ENCODE peak calls at places on chromosomes 3 and 15, in five cellular contexts. N is foreskin fibroblast; A is GM06990; P is stimulated activated effector memory CD8-positive, alpha-beta T cell treated with anti-CD3 and anti-CD28 coated beads, Interleukin-12 subunit alpha, Interleukin-12 subunit beta, amount 100 ng/mL, for 72 hours; X is amniotic epithelial cell. Z is an unnamed sample.
A peak's percentile ranks its signal among the peaks of the same experiment; 100 is the strongest.

GRCh38 chr3:37174532-37175126 is at the start of gene LRRFIP2:
- DNase-seq in N (peak; percentile 56), A (peak; percentile 77), P (no peak), X (peak; percentile 78), Z (peak; percentile 62)

GRCh38 chr15:65730560-65731172 is 61.4 kb downstream of the DENND4A start:
- DNase-seq in N (no peak), A (no peak), P (no peak), X (peak; percentile 19), Z (no peak)

GRCh38 chr3:40309925-40310635 is 573 bp downstream of the EIF1B start:
- DNase-seq in N (no peak), A (peak; percentile 58), P (peak; percentile 85), X (peak; percentile 32), Z (peak; percentile 37)

GRCh38 chr3:52446631-52447511 is 2.0 kb upstream of the SEMA3G start:
- DNase-seq in N (peak; percentile 43), A (peak; percentile 36), P (peak; percentile 92), X (no peak), Z (peak; percentile 61)

GRCh38 chr3:11717768-11718581 is 74.3 kb upstream of the VGLL4 start:
- DNase-seq in N (no peak), A (no peak), P (no peak), X (peak; percentile 55), Z (peak; percentile 41)

GRCh38 chr15:99181544-99181943 is 67.8 kb downstream of the TTC23 start:
- DNase-seq in N (peak; percentile 6), A (no peak), P (no peak), X (peak; percentile 41), Z (no peak)

GRCh38 chr3:197508511-197508910 is 47.3 kb downstream of the BDH1 start:
- DNase-seq in N (no peak), A (no peak), P (no peak), X (no peak), Z (no peak)

GRCh38 chr15:47394410-47394809 is 322.9 kb upstream of the SEMA6D start:
- DNase-seq in N (no peak), A (no peak), P (no peak), X (no peak), Z (no peak)

GRCh38 chr15:70879386-70879785 is 12.8 kb downstream of the THAP10 start:
- DNase-seq in N (peak; percentile 91), A (no peak), P (no peak), X (peak; percentile 26), Z (peak; percentile 77)

GRCh38 chr15:55530861-55531313 is 22.9 kb upstream of the DNAAF4 start:
- DNase-seq in N (peak; percentile 12), A (no peak), P (no peak), X (peak; percentile 93), Z (peak; percentile 60)

GRCh38 chr3:100245932-100246331 is 14.9 kb upstream of the TBC1D23 start:
- DNase-seq in N (peak; percentile 50), A (no peak), P (no peak), X (peak; percentile 25), Z (peak; percentile 42)

GRCh38 chr3:105367406-105368213 is 901 bp downstream of the ALCAM start:
- DNase-seq in N (peak; percentile 62), A (peak; percentile 88), P (peak; percentile 85), X (peak; percentile 72), Z (peak; percentile 83)

GRCh38 chr3:194383276-194383940 is 13.9 kb upstream of the LRRC15 start:
- DNase-seq in N (no peak), A (no peak), P (no peak), X (no peak), Z (no peak)

GRCh38 chr3:53236112-53236841 is 19.5 kb downstream of the TKT start:
- DNase-seq in N (peak; percentile 82), A (no peak), P (no peak), X (peak; percentile 89), Z (peak; percentile 96)

GRCh38 chr15:31086344-31086743 is 15.2 kb downstream of the TRPM1 start:
- DNase-seq in N (no peak), A (no peak), P (no peak), X (no peak), Z (no peak)

GRCh38 chr15:27410986-27411385 is 440.0 kb downstream of the GABRG3 start:
- DNase-seq in N (no peak), A (no peak), P (no peak), X (no peak), Z (no peak)

GRCh38 chr3:101964861-101965260 is 115.5 kb downstream of the NFKBIZ start:
- DNase-seq in N (no peak), A (no peak), P (no peak), X (peak; percentile 60), Z (no peak)

GRCh38 chr3:144105542-144105941 is 133.9 kb downstream of the DIPK2A start:
- DNase-seq in N (no peak), A (no peak), P (no peak), X (peak; percentile 9), Z (no peak)

GRCh38 chr3:123749716-123750115 is 134.4 kb downstream of the MYLK start:
- DNase-seq in N (peak; percentile 94), A (no peak), P (no peak), X (peak; percentile 98), Z (peak; percentile 87)

GRCh38 chr3:168220609-168221008 is 124.9 kb upstream of the GOLIM4 start:
- DNase-seq in N (no peak), A (no peak), P (no peak), X (no peak), Z (peak; percentile 84)

GRCh38 chr15:45200001-45200798 is 12.4 kb upstream of the SHF start:
- DNase-seq in N (peak; percentile 94), A (peak; percentile 89), P (peak; percentile 100), X (peak; percentile 85), Z (peak; percentile 96)

GRCh38 chr3:38519651-38520050 is 23.5 kb downstream of the EXOG start:
- DNase-seq in N (no peak), A (no peak), P (no peak), X (no peak), Z (no peak)

GRCh38 chr3:32973982-32974381 is 22.5 kb downstream of the CCR4 start:
- DNase-seq in N (peak; percentile 20), A (peak; percentile 32), P (no peak), X (peak; percentile 57), Z (no peak)

GRCh38 chr3:72744330-72744729 is 103.9 kb downstream of the SHQ1 start:
- DNase-seq in N (no peak), A (no peak), P (no peak), X (peak; percentile 37), Z (no peak)

GRCh38 chr15:85726446-85726845 is 68.3 kb downstream of the KLHL25 start:
- DNase-seq in N (no peak), A (no peak), P (no peak), X (no peak), Z (no peak)

GRCh38 chr15:79195239-79195638 is 87.3 kb upstream of the ANKRD34C start:
- DNase-seq in N (no peak), A (no peak), P (no peak), X (no peak), Z (no peak)

GRCh38 chr3:125644036-125645025 is 49.0 kb upstream of the OSBPL11 start:
- DNase-seq in N (peak; percentile 51), A (no peak), P (no peak), X (peak; percentile 38), Z (no peak)

Z was measured in RPMI7951.